ENCODE peak calls at places on chromosomes 1 and 21, in eight cellular contexts. V is esophagus muscularis mucosa, Q is transverse colon, W is HCT116, H is stomach, J is endothelial cell of umbilical vein, L is H1, Z is breast epithelium. K is an unnamed sample. For H3K4me1, the result is how much of the 10 kb centered on the place peaks cover.

GRCh38 chr1:200895448-200895799 is 724 bp downstream of the INAVA start:
- DNase-seq in V (no peak), Q (no peak), W (no peak), H (no peak), J (no peak), L (no peak), Z (no peak), K (no peak)

GRCh38 chr21:18493420-18493819 is 89.8 kb upstream of the TMPRSS15 start:
- DNase-seq in V (no peak), Q (no peak), W (no peak), H (no peak), J (peak), L (no peak), Z (no peak), K (no peak)

GRCh38 chr1:169860187-169860586 is 33.5 kb downstream of the SCYL3 start:
- DNase-seq in V (no peak), Q (no peak), W (no peak), H (no peak), J (no peak), L (no peak), Z (no peak), K (no peak)

GRCh38 chr1:15852036-15852827 is 4.7 kb downstream of the SPEN start:
- DNase-seq in V (no peak), Q (no peak), W (no peak), H (no peak), J (peak), L (no peak), Z (no peak), K (no peak)

GRCh38 chr1:117479086-117479485 is 111.8 kb downstream of the MAN1A2 start:
- DNase-seq in V (no peak), Q (no peak), W (no peak), H (no peak), J (no peak), L (no peak), Z (no peak), K (no peak)

GRCh38 chr1:206833131-206833530 is 32.3 kb upstream of the IL20 start:
- DNase-seq in V (peak), Q (no peak), W (no peak), H (no peak), J (no peak), L (no peak), Z (no peak), K (no peak)

GRCh38 chr1:3742439-3743298 is 9.6 kb upstream of the CCDC27 start:
- DNase-seq in V (no peak), Q (no peak), W (no peak), H (no peak), J (no peak), L (no peak), Z (no peak), K (no peak)

GRCh38 chr21:45139473-45139872 is 65.1 kb downstream of the ADARB1 start:
- DNase-seq in V (no peak), Q (no peak), W (no peak), H (no peak), J (no peak), L (no peak), Z (no peak), K (no peak)

GRCh38 chr1:8956461-8957349 is 11.0 kb downstream of the CA6 start:
- DNase-seq in V (no peak), Q (no peak), W (no peak), H (no peak), J (no peak), L (no peak), Z (no peak), K (no peak)

GRCh38 chr1:109193653-109194590 is 19.8 kb upstream of the SARS1 start:
- DNase-seq in V (no peak), Q (peak), W (no peak), H (peak), J (peak), L (no peak), Z (no peak), K (no peak)

GRCh38 chr1:84776639-84777038 is 86.4 kb upstream of the SSX2IP start:
- DNase-seq in V (no peak), Q (no peak), W (no peak), H (no peak), J (no peak), L (no peak), Z (no peak), K (no peak)

GRCh38 chr1:45669379-45669778 is 17.0 kb downstream of the GPBP1L1 start:
- DNase-seq in V (no peak), Q (no peak), W (no peak), H (no peak), J (no peak), L (no peak), Z (no peak), K (no peak)

GRCh38 chr1:24080131-24080530 is 31.8 kb downstream of the MYOM3 start:
- DNase-seq in V (no peak), Q (no peak), W (no peak), H (no peak), J (no peak), L (no peak), Z (no peak), K (no peak)

GRCh38 chr1:35320937-35321336 is 52.4 kb downstream of the ZMYM4 start:
- DNase-seq in V (no peak), Q (no peak), W (no peak), H (no peak), J (no peak), L (no peak), Z (no peak), K (no peak)

GRCh38 chr1:106964505-106964904 is 92.0 kb upstream of the PRMT6 start:
- DNase-seq in V (no peak), Q (no peak), W (no peak), H (no peak), J (no peak), L (no peak), Z (no peak), K (no peak)

GRCh38 chr1:180563013-180563827 is 4.5 kb downstream of the OVAAL start:
- DNase-seq in V (no peak), Q (peak), W (no peak), H (no peak), J (peak), L (no peak), Z (no peak), K (no peak)

GRCh38 chr1:23423415-23424170 is 955 bp downstream of the TCEA3 start:
- DNase-seq in V (no peak), Q (peak), W (no peak), H (peak), J (no peak), L (no peak), Z (no peak), K (no peak)

GRCh38 chr1:190578015-190578414 is 100.4 kb upstream of the BRINP3 start:
- DNase-seq in V (no peak), Q (no peak), W (no peak), H (no peak), J (no peak), L (no peak), Z (no peak), K (no peak)

GRCh38 chr21:27201197-27201596 is 234.3 kb upstream of the ADAMTS5 start:
- DNase-seq in V (no peak), Q (no peak), W (no peak), H (no peak), J (no peak), L (no peak), Z (no peak), K (no peak)

GRCh38 chr1:64536217-64536835 is 66.4 kb downstream of the CACHD1 start:
- DNase-seq in V (no peak), Q (no peak), W (no peak), H (no peak), J (peak), L (no peak), Z (no peak), K (no peak)

GRCh38 chr1:39141925-39142324 is 62.6 kb upstream of the MACF1 start:
- DNase-seq in V (no peak), Q (no peak), W (no peak), H (no peak), J (no peak), L (no peak), Z (no peak), K (no peak)

GRCh38 chr1:116433283-116434257 is 60.5 kb downstream of the ATP1A1 start:
- DNase-seq in V (peak), Q (peak), W (no peak), H (peak), J (no peak), L (no peak), Z (peak), K (no peak)

GRCh38 chr1:30058966-30059365 is 664.4 kb downstream of the MATN1 start:
- DNase-seq in V (no peak), Q (no peak), W (peak), H (no peak), J (no peak), L (no peak), Z (no peak), K (no peak)

GRCh38 chr1:155081472-155082300 is 3.0 kb downstream of the EFNA3 start:
- DNase-seq in V (no peak), Q (peak), W (no peak), H (no peak), J (no peak), L (no peak), Z (no peak), K (peak)

GRCh38 chr1:23393706-23394105 is 24.1 kb upstream of the ZNF436 start:
- DNase-seq in V (no peak), Q (peak), W (no peak), H (no peak), J (peak), L (no peak), Z (peak), K (peak)

GRCh38 chr21:42513151-42513984 is at the start of gene SLC37A1:
- DNase-seq in V (no peak), Q (no peak), W (no peak), H (peak), J (no peak), L (no peak), Z (no peak), K (peak)

GRCh38 chr1:157382351-157382750 is 170.0 kb downstream of the FCRL5 start:
- DNase-seq in V (no peak), Q (no peak), W (no peak), H (no peak), J (no peak), L (no peak), Z (no peak), K (no peak)

GRCh38 chr1:67312630-67313029 is 5.0 kb downstream of the IL12RB2 start:
- DNase-seq in V (no peak), Q (no peak), W (no peak), H (no peak), J (no peak), L (no peak), Z (no peak), K (no peak)

GRCh38 chr1:160267284-160267991 is 5.1 kb upstream of the DCAF8 start:
- DNase-seq in V (no peak), Q (peak), W (no peak), H (no peak), J (no peak), L (no peak), Z (no peak), K (no peak)

GRCh38 chr21:45403825-45404725 is 890 bp upstream of the COL18A1 start:
- DNase-seq in V (peak), Q (peak), W (no peak), H (no peak), J (peak), L (peak), Z (no peak), K (peak)

GRCh38 chr1:24472527-24473251 is 29.9 kb upstream of the RCAN3 start:
- DNase-seq in V (no peak), Q (no peak), W (no peak), H (peak), J (no peak), L (no peak), Z (peak), K (no peak)

GRCh38 chr1:89905391-89906058 is 84.7 kb downstream of the LRRC8D start:
- DNase-seq in V (no peak), Q (no peak), W (no peak), H (no peak), J (no peak), L (no peak), Z (no peak), K (no peak)

GRCh38 chr1:93591833-93592635 is 89.6 kb downstream of the BCAR3 start:
- DNase-seq in V (no peak), Q (peak), W (no peak), H (peak), J (no peak), L (no peak), Z (no peak), K (peak)

GRCh38 chr1:60916926-60917325 is 165.4 kb upstream of the NFIA start:
- DNase-seq in V (no peak), Q (no peak), W (no peak), H (no peak), J (no peak), L (no peak), Z (no peak), K (no peak)
- TF ChIP-seq POLR2AphosphoS5 in V (no peak), Q (no peak), W (no peak), H (no peak), J (no peak), L (no peak), Z (no peak), K (no peak)

DNA sequence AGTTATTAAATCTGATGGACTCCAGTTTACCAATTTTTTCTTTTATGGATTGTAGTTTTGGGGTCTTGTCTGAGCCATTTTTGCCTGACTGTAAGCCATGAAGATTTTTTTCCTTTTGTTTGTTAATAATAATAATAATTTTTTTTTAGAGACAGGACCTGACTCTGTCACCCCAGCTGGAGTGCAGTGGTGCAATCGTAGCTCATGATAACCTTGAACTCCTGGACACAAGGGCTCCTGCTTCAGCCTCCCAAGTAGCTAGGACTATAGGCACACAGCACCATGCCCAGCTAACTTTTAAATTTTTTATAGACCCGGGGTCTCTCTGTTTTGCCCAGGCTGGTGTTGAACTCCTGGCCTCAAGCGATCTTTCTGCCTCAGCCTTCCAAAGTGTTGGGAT is 6.3 kb downstream of the PTBP2 start:
- DNase-seq in V (no peak), Q (no peak), W (no peak), H (no peak), J (no peak), L (no peak), Z (no peak), K (no peak)
- H3K4me1 ChIP-seq in V (half or more), Q (under half), W (under half), H (under half), J (under half), L (under half), Z (under half), K (half or more)

DNA sequence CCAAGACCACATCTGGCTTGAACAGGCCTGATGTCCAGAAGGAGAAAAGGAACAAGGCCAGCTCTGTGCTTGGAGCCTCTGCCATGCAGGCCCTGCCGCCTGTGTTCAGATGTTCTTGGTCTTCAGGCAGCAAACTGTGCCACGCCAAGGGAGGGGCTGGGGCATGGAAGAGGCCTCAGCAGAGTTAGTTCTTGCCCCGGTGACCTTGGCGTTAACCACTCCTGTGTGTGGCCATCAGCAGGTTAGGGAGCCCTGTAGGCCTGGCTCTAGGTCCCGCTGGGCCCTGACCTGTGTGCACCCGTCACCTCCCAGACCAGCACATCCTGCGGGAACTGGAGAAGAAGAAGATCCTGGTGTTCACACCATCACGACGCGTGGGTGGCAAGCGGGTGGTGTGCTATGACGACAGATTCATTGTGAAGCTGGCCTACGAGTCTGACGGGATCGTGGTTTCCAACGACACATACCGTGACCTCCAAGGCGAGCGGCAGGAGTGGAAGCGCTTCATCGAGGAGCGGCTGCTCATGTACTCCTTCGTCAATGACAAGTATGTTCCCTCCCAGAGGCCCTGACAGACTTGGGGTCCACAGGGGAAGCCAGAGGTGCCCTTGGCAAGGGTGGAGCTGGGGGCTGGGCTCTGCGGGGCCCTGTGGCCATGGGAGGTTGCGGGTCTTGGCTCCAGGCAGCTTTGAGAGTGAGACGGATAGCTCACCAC is 7.1 kb downstream of the ZC3H12A start:
- DNase-seq in V (no peak), Q (peak), W (no peak), H (no peak), J (no peak), L (no peak), Z (no peak), K (no peak)
- TF ChIP-seq POLR2AphosphoS5 in V (peak), Q (no peak), W (no peak), H (no peak), J (no peak), L (no peak), Z (no peak), K (no peak)

GRCh38 chr1:198647055-198647454 is 8.2 kb downstream of the PTPRC start:
- DNase-seq in V (no peak), Q (no peak), W (no peak), H (no peak), J (no peak), L (no peak), Z (no peak), K (no peak)
- H3K4me1 ChIP-seq in V (under half), Q (under half), W (under half), H (under half), J (under half), L (under half), Z (under half), K (under half)

GRCh38 chr1:151837841-151838490 is 1.7 kb downstream of the C2CD4D start:
- DNase-seq in V (no peak), Q (no peak), W (no peak), H (no peak), J (no peak), L (no peak), Z (peak), K (no peak)

GRCh38 chr1:151840421-151840820 is 801 bp upstream of the C2CD4D start:
- DNase-seq in V (no peak), Q (no peak), W (no peak), H (no peak), J (no peak), L (no peak), Z (no peak), K (no peak)

GRCh38 chr1:151841141-151841540 is 1.5 kb upstream of the C2CD4D start:
- DNase-seq in V (no peak), Q (no peak), W (peak), H (no peak), J (peak), L (no peak), Z (no peak), K (no peak)

GRCh38 chr1:151838491-151839412 is 868 bp downstream of the C2CD4D start:
- DNase-seq in V (no peak), Q (no peak), W (no peak), H (no peak), J (no peak), L (no peak), Z (no peak), K (no peak)

DNA sequence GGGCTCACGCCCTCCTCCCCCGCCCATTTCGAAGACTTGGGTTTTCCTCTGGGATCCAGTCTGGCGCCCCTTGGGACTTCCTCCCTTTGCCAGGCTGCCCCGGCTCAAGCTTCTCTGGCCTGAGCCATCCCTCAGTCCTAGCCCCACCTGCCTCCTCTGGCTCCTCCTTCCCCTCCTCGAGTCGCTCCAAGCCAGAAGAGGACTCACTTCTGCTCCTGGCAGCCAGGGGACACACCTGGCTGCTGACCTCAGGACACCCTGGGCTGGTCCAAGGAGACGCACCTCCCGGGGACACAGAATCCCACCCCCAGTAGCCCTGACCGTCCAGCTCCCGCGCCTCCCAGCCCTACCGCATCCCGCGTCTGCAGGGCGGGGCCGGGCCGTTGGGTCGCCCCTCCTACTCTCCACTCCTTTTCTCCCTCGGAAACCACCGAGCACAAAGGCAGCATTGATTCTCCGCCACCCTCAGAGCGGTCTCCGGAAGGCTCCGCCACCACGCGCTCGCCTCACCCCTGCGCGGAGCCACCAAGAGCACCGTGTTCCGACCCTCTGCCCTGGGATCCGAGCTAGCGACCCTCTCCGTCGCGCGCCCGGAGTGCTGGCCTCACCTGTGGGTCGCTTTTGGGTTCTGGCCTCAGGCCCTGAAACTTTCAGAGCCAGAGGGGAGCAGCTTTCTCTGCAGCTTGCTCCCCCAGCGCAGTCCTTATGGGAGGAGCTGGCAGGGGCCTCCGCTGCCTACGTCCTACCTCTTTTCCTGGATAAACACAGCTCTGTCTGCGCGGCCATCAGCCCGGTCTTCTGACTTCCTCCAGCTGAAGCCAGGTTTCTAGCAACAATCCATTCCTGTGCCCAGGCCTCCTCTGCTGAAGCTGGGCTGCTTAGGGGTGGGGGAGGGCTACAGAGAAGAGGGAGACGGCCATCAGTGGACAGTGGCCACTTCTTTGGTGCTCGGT is at the start of gene C2CD4D:
- DNase-seq in V (no peak), Q (peak), W (peak), H (peak), J (no peak), L (peak), Z (peak), K (no peak)
- TF ChIP-seq POLR2AphosphoS5 in V (no peak), Q (peak), W (peak), H (no peak), J (no peak), L (peak), Z (peak), K (no peak)

GRCh38 chr1:40711465-40712404 is 20.2 kb downstream of the NFYC start:
- DNase-seq in V (no peak), Q (peak), W (no peak), H (no peak), J (peak), L (no peak), Z (no peak), K (no peak)

GRCh38 chr1:40709802-40710278 is 18.3 kb downstream of the NFYC start:
- DNase-seq in V (no peak), Q (no peak), W (no peak), H (no peak), J (no peak), L (no peak), Z (no peak), K (no peak)

GRCh38 chr1:40710581-40711315 is 19.2 kb downstream of the NFYC start:
- DNase-seq in V (no peak), Q (no peak), W (no peak), H (no peak), J (peak), L (no peak), Z (no peak), K (no peak)

GRCh38 chr1:40712997-40713396 is 21.5 kb downstream of the NFYC start:
- DNase-seq in V (no peak), Q (no peak), W (no peak), H (no peak), J (peak), L (no peak), Z (no peak), K (no peak)

GRCh38 chr1:40712405-40712944 is 21.0 kb downstream of the NFYC start:
- DNase-seq in V (no peak), Q (no peak), W (no peak), H (peak), J (no peak), L (no peak), Z (no peak), K (no peak)
- H3K4me1 ChIP-seq in V (half or more), Q (under half), W (under half), H (half or more), J (under half), L (under half), Z (under half), K (half or more)

K was measured in sigmoid colon.